ENCODE peak calls at places on chromosomes 11 and 22, in eight cellular contexts. P is Calu3, U is hepatic stellate cell, Y is hypothalamus, L is epithelial cell of esophagus, E is nephron progenitor cell, R is HTR-8/SVneo, M is NCI-H1092. I is an unnamed sample.
A peak's percentile ranks its signal among the peaks of the same experiment; 100 is the strongest.

GRCh38 chr11:120883404-120884135 is 140.3 kb upstream of the TBCEL start:
- DNase-seq in P (no peak), U (no peak), Y (peak; percentile 9), L (peak; percentile 22), E (no peak), R (no peak), M (peak; percentile 25), I (peak; percentile 29)

GRCh38 chr11:86089659-86090058 is 20.8 kb upstream of the PICALM start:
- DNase-seq in P (no peak), U (no peak), Y (no peak), L (no peak), E (no peak), R (no peak), M (no peak), I (no peak)

GRCh38 chr11:35478411-35479139 is 46.8 kb downstream of the PAMR1 start:
- DNase-seq in P (no peak), U (no peak), Y (no peak), L (no peak), E (no peak), R (no peak), M (no peak), I (no peak)

GRCh38 chr11:60528934-60529333 is 13.7 kb downstream of the MS4A13 start:
- DNase-seq in P (no peak), U (no peak), Y (no peak), L (no peak), E (no peak), R (no peak), M (no peak), I (no peak)

GRCh38 chr11:27902981-27903624 is 202.8 kb upstream of the BDNF start:
- DNase-seq in P (no peak), U (no peak), Y (no peak), L (peak; percentile 86), E (no peak), R (no peak), M (no peak), I (no peak)

GRCh38 chr11:134372961-134373360 is 39.1 kb downstream of the B3GAT1 start:
- DNase-seq in P (no peak), U (no peak), Y (no peak), L (no peak), E (peak; percentile 23), R (no peak), M (peak; percentile 67), I (no peak)

GRCh38 chr11:24271798-24272197 is 225.1 kb upstream of the LUZP2 start:
- DNase-seq in P (no peak), U (no peak), Y (no peak), L (no peak), E (no peak), R (no peak), M (no peak), I (no peak)

GRCh38 chr11:46673713-46674462 is 26.5 kb downstream of the ARHGAP1 start:
- DNase-seq in P (no peak), U (no peak), Y (no peak), L (no peak), E (no peak), R (no peak), M (no peak), I (no peak)

GRCh38 chr11:21066030-21066429 is 396.6 kb downstream of the NELL1 start:
- DNase-seq in P (no peak), U (no peak), Y (no peak), L (no peak), E (no peak), R (no peak), M (no peak), I (no peak)

GRCh38 chr11:48055292-48056132 is 75.2 kb downstream of the PTPRJ start:
- DNase-seq in P (peak; percentile 66), U (no peak), Y (no peak), L (peak; percentile 24), E (peak; percentile 17), R (no peak), M (no peak), I (peak; percentile 20)

GRCh38 chr22:20583471-20583922 is 76.1 kb downstream of the MED15 start:
- DNase-seq in P (no peak), U (no peak), Y (peak; percentile 32), L (no peak), E (no peak), R (no peak), M (no peak), I (peak; percentile 51)

GRCh38 chr11:11731311-11732083 is 109.7 kb upstream of the GALNT18 start:
- DNase-seq in P (no peak), U (peak; percentile 24), Y (no peak), L (peak; percentile 94), E (no peak), R (peak; percentile 5), M (peak; percentile 3), I (no peak)

GRCh38 chr11:128890543-128891409 is at the start of gene KCNJ5:
- DNase-seq in P (peak; percentile 35), U (peak; percentile 41), Y (no peak), L (peak; percentile 40), E (peak; percentile 66), R (peak; percentile 7), M (peak; percentile 57), I (peak; percentile 59)

GRCh38 chr11:77092382-77092781 is 10.3 kb upstream of the OMP start:
- DNase-seq in P (no peak), U (no peak), Y (no peak), L (no peak), E (no peak), R (no peak), M (no peak), I (no peak)

GRCh38 chr22:31173386-31174145 is 13.6 kb downstream of the RNF185 start:
- DNase-seq in P (no peak), U (peak; percentile 83), Y (no peak), L (peak; percentile 89), E (no peak), R (peak; percentile 37), M (no peak), I (no peak)

GRCh38 chr11:45649544-45650165 is 15.8 kb downstream of the CHST1 start:
- DNase-seq in P (no peak), U (no peak), Y (no peak), L (no peak), E (no peak), R (no peak), M (no peak), I (no peak)

GRCh38 chr11:68370211-68371111 is 58.1 kb downstream of the LRP5 start:
- DNase-seq in P (no peak), U (peak; percentile 45), Y (no peak), L (no peak), E (peak; percentile 45), R (no peak), M (no peak), I (no peak)

GRCh38 chr22:32389685-32390084 is 22.4 kb downstream of the RTCB start:
- DNase-seq in P (peak; percentile 22), U (no peak), Y (no peak), L (no peak), E (peak; percentile 42), R (no peak), M (no peak), I (peak; percentile 38)

GRCh38 chr11:72233773-72234513 is 9.4 kb downstream of the INPPL1 start:
- DNase-seq in P (no peak), U (no peak), Y (no peak), L (no peak), E (no peak), R (no peak), M (no peak), I (no peak)

GRCh38 chr11:74646964-74647363 is 54.6 kb downstream of the POLD3 start:
- DNase-seq in P (no peak), U (no peak), Y (no peak), L (no peak), E (no peak), R (no peak), M (no peak), I (no peak)

I was measured in iPS-NIHi11.